ENCODE peak calls at places on chromosomes 11 and 22, in four cellular contexts. One of them, this sample, is unnamed.

GRCh38 chr11:67418476-67419281 is 3.2 kb downstream of the CARNS1 start:
- DNase-seq in HepG2: no peak
- DNase-seq in GM12878: no peak
- DNase-seq in H1: no peak
- DNase-seq in this sample: no peak

GRCh38 chr11:117535870-117536411 is 208.3 kb downstream of the CEP164 start:
- DNase-seq in HepG2: no peak
- DNase-seq in GM12878: no peak
- DNase-seq in H1: no peak
- DNase-seq in this sample: no peak

GRCh38 chr11:119178166-119178680 is 7.1 kb upstream of the NHERF4 start:
- DNase-seq in HepG2: no peak
- DNase-seq in GM12878: no peak
- DNase-seq in H1: no peak
- DNase-seq in this sample: no peak

GRCh38 chr11:24524156-24524555 is 27.3 kb downstream of the LUZP2 start:
- DNase-seq in HepG2: no peak
- DNase-seq in GM12878: no peak
- DNase-seq in H1: no peak
- DNase-seq in this sample: no peak

GRCh38 chr11:17743808-17744119 is 9.2 kb downstream of the KCNC1 start:
- DNase-seq in HepG2: no peak
- DNase-seq in GM12878: no peak
- DNase-seq in H1: no peak
- DNase-seq in this sample: no peak

GRCh38 chr11:96293583-96293982 is 49.4 kb downstream of the MAML2 start:
- DNase-seq in HepG2: no peak
- DNase-seq in GM12878: peak
- DNase-seq in H1: no peak
- DNase-seq in this sample: no peak

GRCh38 chr11:1222491-1223345 is at the start of gene MUC5B:
- DNase-seq in HepG2: no peak
- DNase-seq in GM12878: no peak
- DNase-seq in H1: no peak
- DNase-seq in this sample: no peak

GRCh38 chr11:41394562-41395160 is 64.8 kb downstream of the LRRC4C start:
- DNase-seq in HepG2: no peak
- DNase-seq in GM12878: no peak
- DNase-seq in H1: no peak
- DNase-seq in this sample: no peak

GRCh38 chr22:43050995-43051394 is 36.0 kb upstream of the PACSIN2 start:
- DNase-seq in HepG2: peak
- DNase-seq in GM12878: no peak
- DNase-seq in H1: peak
- DNase-seq in this sample: no peak

GRCh38 chr22:37048133-37048532 is 3.4 kb upstream of the KCTD17 start:
- DNase-seq in HepG2: no peak
- DNase-seq in GM12878: no peak
- DNase-seq in H1: no peak
- DNase-seq in this sample: no peak

GRCh38 chr22:30825711-30826505 is 131.2 kb downstream of the OSBP2 start:
- DNase-seq in HepG2: no peak
- DNase-seq in GM12878: no peak
- DNase-seq in H1: no peak
- DNase-seq in this sample: no peak

GRCh38 chr22:34113381-34113780 is 193.1 kb upstream of the LARGE1 start:
- DNase-seq in HepG2: no peak
- DNase-seq in GM12878: no peak
- DNase-seq in H1: no peak
- DNase-seq in this sample: no peak

GRCh38 chr22:34116126-34116525 is 195.8 kb upstream of the LARGE1 start:
- DNase-seq in HepG2: no peak
- DNase-seq in GM12878: no peak
- DNase-seq in H1: no peak
- DNase-seq in this sample: no peak

GRCh38 chr22:34108168-34108567 is 187.9 kb upstream of the LARGE1 start:
- DNase-seq in HepG2: no peak
- DNase-seq in GM12878: no peak
- DNase-seq in H1: no peak
- DNase-seq in this sample: no peak

GRCh38 chr22:34115722-34116121 is 195.4 kb upstream of the LARGE1 start:
- DNase-seq in HepG2: no peak
- DNase-seq in GM12878: no peak
- DNase-seq in H1: no peak
- DNase-seq in this sample: no peak

DNA sequence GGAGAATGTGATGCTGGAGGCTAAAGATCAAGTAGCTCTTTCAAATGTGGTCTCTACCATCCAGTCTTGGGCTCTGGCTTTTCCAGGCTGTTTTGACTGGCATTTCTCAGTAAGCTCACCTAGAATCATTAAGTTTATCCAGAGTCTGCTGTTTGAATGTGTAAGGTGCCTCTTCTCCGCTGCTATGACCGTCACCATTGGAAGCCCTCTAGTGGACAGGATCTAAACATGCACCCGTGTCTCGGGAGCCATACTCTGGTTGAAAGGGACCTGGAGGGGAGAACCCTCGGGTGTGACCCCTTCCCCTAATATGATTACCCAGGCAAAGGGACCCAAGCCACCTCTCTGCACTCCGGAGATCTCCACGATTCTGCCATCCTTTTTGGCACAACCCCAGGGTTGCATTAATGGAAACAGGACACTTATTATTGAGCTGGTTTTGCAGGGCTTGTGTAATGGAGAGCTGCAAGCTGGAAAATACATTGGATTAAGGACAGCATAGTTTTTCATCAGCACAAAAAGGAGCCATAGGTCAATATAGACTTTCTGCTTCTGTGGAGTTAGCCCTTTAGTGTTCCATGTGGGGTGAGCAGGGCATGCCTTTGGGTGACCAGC is 191.0 kb upstream of the LARGE1 start:
- DNase-seq in HepG2: peak
- DNase-seq in GM12878: no peak
- DNase-seq in H1: no peak
- DNase-seq in this sample: peak
- TF ChIP-seq CBX5 in HepG2: no peak
- TF ChIP-seq CBX5 in GM12878: no peak
- TF ChIP-seq CBX5 in H1: no peak
- TF ChIP-seq CBX5 in this sample: no peak

GRCh38 chr22:33544707-33545106 is 375.6 kb downstream of the LARGE1 start:
- DNase-seq in HepG2: no peak
- DNase-seq in GM12878: no peak
- DNase-seq in H1: no peak
- DNase-seq in this sample: no peak
- TF ChIP-seq CBX5 in HepG2: no peak
- TF ChIP-seq CBX5 in GM12878: no peak
- TF ChIP-seq CBX5 in H1: no peak
- TF ChIP-seq CBX5 in this sample: no peak

DNA sequence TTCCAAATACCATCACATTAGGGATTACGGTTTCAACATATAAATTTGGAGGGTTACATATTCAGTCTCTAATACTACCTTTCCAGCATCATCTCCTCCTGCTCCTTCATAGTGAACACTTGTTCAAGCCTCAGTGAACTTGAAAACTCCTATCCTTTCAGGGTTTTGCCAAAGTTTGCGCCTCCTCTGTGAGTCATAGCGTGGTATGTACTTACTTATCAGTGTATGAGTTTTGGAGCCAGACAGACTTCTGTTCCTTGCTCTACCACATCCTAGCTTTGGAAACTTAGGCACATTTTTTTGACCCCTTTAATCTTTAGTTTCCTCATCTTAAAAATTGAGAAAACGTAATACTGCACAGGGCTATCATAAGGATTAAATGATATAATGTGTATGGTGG is 160.1 kb upstream of the ZC3H12C start:
- DNase-seq in HepG2: no peak
- DNase-seq in GM12878: no peak
- DNase-seq in H1: no peak
- DNase-seq in this sample: no peak
- TF ChIP-seq CBX5 in HepG2: no peak
- TF ChIP-seq CBX5 in GM12878: no peak
- TF ChIP-seq CBX5 in H1: no peak
- TF ChIP-seq CBX5 in this sample: no peak

GRCh38 chr22:17870408-17870807 is 96.1 kb upstream of the BID start:
- DNase-seq in HepG2: no peak
- DNase-seq in GM12878: no peak
- DNase-seq in H1: no peak
- DNase-seq in this sample: no peak
- TF ChIP-seq CBX5 in HepG2: no peak
- TF ChIP-seq CBX5 in GM12878: no peak
- TF ChIP-seq CBX5 in H1: no peak
- TF ChIP-seq CBX5 in this sample: no peak